ENCODE peak calls at places on chromosome 4, in ten cellular contexts. One of them, this sample, is unnamed.

GRCh38 chr4:39025552-39026085 is 6.6 kb downstream of the TMEM156 start:
- DNase-seq in Right ventricle myocardium inferior: no peak
- DNase-seq in NCI-H1092: no peak
- DNase-seq in activated CD4-positive, alpha-beta T cell treated with anti-CD3 and anti-CD28 coated beads for 48 hours: no peak
- DNase-seq in posterior vena cava: no peak
- DNase-seq in lower lobe of right lung: no peak
- DNase-seq in EL: no peak
- DNase-seq in GDM1: peak
- DNase-seq in ovary: no peak
- DNase-seq in CD8-positive, alpha-beta memory T cell: no peak
- DNase-seq in this sample: no peak

GRCh38 chr4:122542411-122543236 is 78.2 kb downstream of the IL21 start:
- DNase-seq in GDM1: no peak
- DNase-seq in ovary: no peak
- DNase-seq in NCI-H1092: no peak
- DNase-seq in Right ventricle myocardium inferior: no peak
- DNase-seq in activated CD4-positive, alpha-beta T cell treated with anti-CD3 and anti-CD28 coated beads for 48 hours: no peak
- DNase-seq in posterior vena cava: no peak
- DNase-seq in lower lobe of right lung: no peak
- DNase-seq in CD8-positive, alpha-beta memory T cell: no peak
- DNase-seq in EL: peak
- DNase-seq in this sample: no peak

GRCh38 chr4:102272318-102272717 is 73.0 kb downstream of the SLC39A8 start:
- DNase-seq in CD8-positive, alpha-beta memory T cell: no peak
- DNase-seq in activated CD4-positive, alpha-beta T cell treated with anti-CD3 and anti-CD28 coated beads for 48 hours: no peak
- DNase-seq in GDM1: no peak
- DNase-seq in NCI-H1092: no peak
- DNase-seq in lower lobe of right lung: no peak
- DNase-seq in posterior vena cava: no peak
- DNase-seq in Right ventricle myocardium inferior: no peak
- DNase-seq in ovary: no peak
- DNase-seq in EL: no peak
- DNase-seq in this sample: no peak

GRCh38 chr4:41212221-41213203 is 1.8 kb downstream of the APBB2 start:
- DNase-seq in CD8-positive, alpha-beta memory T cell: no peak
- DNase-seq in EL: peak
- DNase-seq in lower lobe of right lung: no peak
- DNase-seq in ovary: peak
- DNase-seq in Right ventricle myocardium inferior: no peak
- DNase-seq in activated CD4-positive, alpha-beta T cell treated with anti-CD3 and anti-CD28 coated beads for 48 hours: no peak
- DNase-seq in NCI-H1092: no peak
- DNase-seq in posterior vena cava: no peak
- DNase-seq in GDM1: no peak
- DNase-seq in this sample: no peak

GRCh38 chr4:185002784-185003183 is 15.5 kb upstream of the HELT start:
- DNase-seq in ovary: no peak
- DNase-seq in GDM1: no peak
- DNase-seq in NCI-H1092: no peak
- DNase-seq in CD8-positive, alpha-beta memory T cell: no peak
- DNase-seq in activated CD4-positive, alpha-beta T cell treated with anti-CD3 and anti-CD28 coated beads for 48 hours: no peak
- DNase-seq in EL: no peak
- DNase-seq in lower lobe of right lung: no peak
- DNase-seq in Right ventricle myocardium inferior: no peak
- DNase-seq in posterior vena cava: peak
- DNase-seq in this sample: no peak

GRCh38 chr4:148068065-148068911 is 336.4 kb downstream of the ARHGAP10 start:
- DNase-seq in lower lobe of right lung: no peak
- DNase-seq in CD8-positive, alpha-beta memory T cell: no peak
- DNase-seq in Right ventricle myocardium inferior: no peak
- DNase-seq in posterior vena cava: no peak
- DNase-seq in NCI-H1092: no peak
- DNase-seq in EL: no peak
- DNase-seq in GDM1: no peak
- DNase-seq in activated CD4-positive, alpha-beta T cell treated with anti-CD3 and anti-CD28 coated beads for 48 hours: no peak
- DNase-seq in ovary: no peak
- DNase-seq in this sample: no peak

GRCh38 chr4:15690020-15690809 is 8.6 kb downstream of the FAM200B start:
- DNase-seq in GDM1: no peak
- DNase-seq in lower lobe of right lung: no peak
- DNase-seq in activated CD4-positive, alpha-beta T cell treated with anti-CD3 and anti-CD28 coated beads for 48 hours: no peak
- DNase-seq in CD8-positive, alpha-beta memory T cell: no peak
- DNase-seq in EL: peak
- DNase-seq in Right ventricle myocardium inferior: no peak
- DNase-seq in NCI-H1092: no peak
- DNase-seq in posterior vena cava: no peak
- DNase-seq in ovary: no peak
- DNase-seq in this sample: no peak

GRCh38 chr4:150010525-150011126 is 67.6 kb upstream of the DCLK2 start:
- DNase-seq in Right ventricle myocardium inferior: no peak
- DNase-seq in lower lobe of right lung: no peak
- DNase-seq in posterior vena cava: no peak
- DNase-seq in EL: peak
- DNase-seq in ovary: peak
- DNase-seq in NCI-H1092: peak
- DNase-seq in CD8-positive, alpha-beta memory T cell: no peak
- DNase-seq in activated CD4-positive, alpha-beta T cell treated with anti-CD3 and anti-CD28 coated beads for 48 hours: no peak
- DNase-seq in GDM1: peak
- DNase-seq in this sample: no peak

GRCh38 chr4:31294655-31295054 is 574.5 kb downstream of the PCDH7 start:
- DNase-seq in GDM1: no peak
- DNase-seq in NCI-H1092: no peak
- DNase-seq in lower lobe of right lung: no peak
- DNase-seq in CD8-positive, alpha-beta memory T cell: no peak
- DNase-seq in Right ventricle myocardium inferior: no peak
- DNase-seq in activated CD4-positive, alpha-beta T cell treated with anti-CD3 and anti-CD28 coated beads for 48 hours: no peak
- DNase-seq in posterior vena cava: no peak
- DNase-seq in EL: no peak
- DNase-seq in ovary: no peak
- DNase-seq in this sample: no peak

GRCh38 chr4:142282870-142283431 is 563.1 kb downstream of the INPP4B start:
- DNase-seq in GDM1: peak
- DNase-seq in posterior vena cava: no peak
- DNase-seq in Right ventricle myocardium inferior: no peak
- DNase-seq in EL: no peak
- DNase-seq in lower lobe of right lung: no peak
- DNase-seq in CD8-positive, alpha-beta memory T cell: no peak
- DNase-seq in ovary: no peak
- DNase-seq in activated CD4-positive, alpha-beta T cell treated with anti-CD3 and anti-CD28 coated beads for 48 hours: no peak
- DNase-seq in NCI-H1092: no peak
- DNase-seq in this sample: peak

GRCh38 chr4:56215901-56216300 is 171.4 kb downstream of the AASDH start:
- DNase-seq in activated CD4-positive, alpha-beta T cell treated with anti-CD3 and anti-CD28 coated beads for 48 hours: no peak
- DNase-seq in Right ventricle myocardium inferior: peak
- DNase-seq in CD8-positive, alpha-beta memory T cell: no peak
- DNase-seq in GDM1: peak
- DNase-seq in lower lobe of right lung: no peak
- DNase-seq in NCI-H1092: no peak
- DNase-seq in ovary: no peak
- DNase-seq in EL: peak
- DNase-seq in posterior vena cava: no peak
- DNase-seq in this sample: no peak

GRCh38 chr4:88807499-88807898 is 109.9 kb upstream of the NAP1L5 start:
- DNase-seq in NCI-H1092: no peak
- DNase-seq in lower lobe of right lung: no peak
- DNase-seq in GDM1: no peak
- DNase-seq in activated CD4-positive, alpha-beta T cell treated with anti-CD3 and anti-CD28 coated beads for 48 hours: no peak
- DNase-seq in posterior vena cava: no peak
- DNase-seq in ovary: no peak
- DNase-seq in CD8-positive, alpha-beta memory T cell: no peak
- DNase-seq in EL: no peak
- DNase-seq in Right ventricle myocardium inferior: no peak
- DNase-seq in this sample: no peak

GRCh38 chr4:53991821-53992220 is 72.6 kb downstream of the CHIC2 start:
- DNase-seq in Right ventricle myocardium inferior: no peak
- DNase-seq in posterior vena cava: no peak
- DNase-seq in GDM1: no peak
- DNase-seq in NCI-H1092: no peak
- DNase-seq in ovary: no peak
- DNase-seq in activated CD4-positive, alpha-beta T cell treated with anti-CD3 and anti-CD28 coated beads for 48 hours: no peak
- DNase-seq in lower lobe of right lung: no peak
- DNase-seq in EL: no peak
- DNase-seq in CD8-positive, alpha-beta memory T cell: no peak
- DNase-seq in this sample: no peak

GRCh38 chr4:69760455-69760854 is at the start of gene SULT1B1:
- DNase-seq in ovary: no peak
- DNase-seq in EL: no peak
- DNase-seq in CD8-positive, alpha-beta memory T cell: peak
- DNase-seq in posterior vena cava: no peak
- DNase-seq in activated CD4-positive, alpha-beta T cell treated with anti-CD3 and anti-CD28 coated beads for 48 hours: peak
- DNase-seq in lower lobe of right lung: peak
- DNase-seq in GDM1: peak
- DNase-seq in Right ventricle myocardium inferior: no peak
- DNase-seq in NCI-H1092: no peak
- DNase-seq in this sample: no peak

GRCh38 chr4:14853186-14853946 is 148.9 kb upstream of the CPEB2 start:
- DNase-seq in GDM1: no peak
- DNase-seq in lower lobe of right lung: no peak
- DNase-seq in NCI-H1092: no peak
- DNase-seq in Right ventricle myocardium inferior: no peak
- DNase-seq in CD8-positive, alpha-beta memory T cell: no peak
- DNase-seq in activated CD4-positive, alpha-beta T cell treated with anti-CD3 and anti-CD28 coated beads for 48 hours: no peak
- DNase-seq in EL: peak
- DNase-seq in posterior vena cava: no peak
- DNase-seq in ovary: no peak
- DNase-seq in this sample: no peak

GRCh38 chr4:80387390-80388283 is 52.1 kb downstream of the CFAP299 start:
- DNase-seq in ovary: no peak
- DNase-seq in EL: no peak
- DNase-seq in activated CD4-positive, alpha-beta T cell treated with anti-CD3 and anti-CD28 coated beads for 48 hours: no peak
- DNase-seq in CD8-positive, alpha-beta memory T cell: peak
- DNase-seq in posterior vena cava: no peak
- DNase-seq in GDM1: no peak
- DNase-seq in lower lobe of right lung: no peak
- DNase-seq in Right ventricle myocardium inferior: no peak
- DNase-seq in NCI-H1092: no peak
- DNase-seq in this sample: no peak

GRCh38 chr4:184774152-184774551 is 40.3 kb upstream of the CENPU start:
- DNase-seq in NCI-H1092: no peak
- DNase-seq in GDM1: no peak
- DNase-seq in EL: no peak
- DNase-seq in posterior vena cava: no peak
- DNase-seq in Right ventricle myocardium inferior: no peak
- DNase-seq in lower lobe of right lung: no peak
- DNase-seq in ovary: no peak
- DNase-seq in activated CD4-positive, alpha-beta T cell treated with anti-CD3 and anti-CD28 coated beads for 48 hours: no peak
- DNase-seq in CD8-positive, alpha-beta memory T cell: no peak
- DNase-seq in this sample: no peak

GRCh38 chr4:178198691-178199090 is 756.5 kb upstream of the AGA start:
- DNase-seq in ovary: no peak
- DNase-seq in Right ventricle myocardium inferior: no peak
- DNase-seq in CD8-positive, alpha-beta memory T cell: no peak
- DNase-seq in posterior vena cava: no peak
- DNase-seq in lower lobe of right lung: no peak
- DNase-seq in NCI-H1092: no peak
- DNase-seq in GDM1: no peak
- DNase-seq in activated CD4-positive, alpha-beta T cell treated with anti-CD3 and anti-CD28 coated beads for 48 hours: no peak
- DNase-seq in EL: peak
- DNase-seq in this sample: no peak

GRCh38 chr4:38099020-38099600 is 138.9 kb downstream of the PTTG2 start:
- DNase-seq in activated CD4-positive, alpha-beta T cell treated with anti-CD3 and anti-CD28 coated beads for 48 hours: no peak
- DNase-seq in Right ventricle myocardium inferior: no peak
- DNase-seq in GDM1: no peak
- DNase-seq in CD8-positive, alpha-beta memory T cell: no peak
- DNase-seq in ovary: no peak
- DNase-seq in lower lobe of right lung: no peak
- DNase-seq in EL: no peak
- DNase-seq in NCI-H1092: no peak
- DNase-seq in posterior vena cava: no peak
- DNase-seq in this sample: no peak

GRCh38 chr4:37475087-37475486 is 211.1 kb downstream of the RELL1 start:
- DNase-seq in posterior vena cava: no peak
- DNase-seq in lower lobe of right lung: no peak
- DNase-seq in CD8-positive, alpha-beta memory T cell: no peak
- DNase-seq in GDM1: no peak
- DNase-seq in Right ventricle myocardium inferior: no peak
- DNase-seq in activated CD4-positive, alpha-beta T cell treated with anti-CD3 and anti-CD28 coated beads for 48 hours: no peak
- DNase-seq in NCI-H1092: no peak
- DNase-seq in ovary: no peak
- DNase-seq in EL: no peak
- DNase-seq in this sample: no peak

GRCh38 chr4:164977243-164978164 is at the start of gene TRIM61:
- DNase-seq in ovary: peak
- DNase-seq in posterior vena cava: peak
- DNase-seq in NCI-H1092: no peak
- DNase-seq in lower lobe of right lung: peak
- DNase-seq in activated CD4-positive, alpha-beta T cell treated with anti-CD3 and anti-CD28 coated beads for 48 hours: peak
- DNase-seq in EL: peak
- DNase-seq in GDM1: no peak
- DNase-seq in Right ventricle myocardium inferior: peak
- DNase-seq in CD8-positive, alpha-beta memory T cell: peak
- DNase-seq in this sample: no peak

GRCh38 chr4:15989431-15989830 is 26.5 kb upstream of the FGFBP2 start:
- DNase-seq in lower lobe of right lung: no peak
- DNase-seq in GDM1: no peak
- DNase-seq in EL: no peak
- DNase-seq in ovary: no peak
- DNase-seq in Right ventricle myocardium inferior: no peak
- DNase-seq in posterior vena cava: no peak
- DNase-seq in CD8-positive, alpha-beta memory T cell: no peak
- DNase-seq in NCI-H1092: no peak
- DNase-seq in activated CD4-positive, alpha-beta T cell treated with anti-CD3 and anti-CD28 coated beads for 48 hours: no peak
- DNase-seq in this sample: no peak

GRCh38 chr4:5146248-5146647 is 95.0 kb downstream of the STK32B start:
- DNase-seq in activated CD4-positive, alpha-beta T cell treated with anti-CD3 and anti-CD28 coated beads for 48 hours: no peak
- DNase-seq in CD8-positive, alpha-beta memory T cell: no peak
- DNase-seq in EL: no peak
- DNase-seq in Right ventricle myocardium inferior: no peak
- DNase-seq in GDM1: no peak
- DNase-seq in ovary: no peak
- DNase-seq in NCI-H1092: no peak
- DNase-seq in posterior vena cava: no peak
- DNase-seq in lower lobe of right lung: no peak
- DNase-seq in this sample: no peak

GRCh38 chr4:124686279-124686678 is 26.3 kb downstream of the ANKRD50 start:
- DNase-seq in CD8-positive, alpha-beta memory T cell: no peak
- DNase-seq in lower lobe of right lung: no peak
- DNase-seq in Right ventricle myocardium inferior: no peak
- DNase-seq in activated CD4-positive, alpha-beta T cell treated with anti-CD3 and anti-CD28 coated beads for 48 hours: no peak
- DNase-seq in GDM1: no peak
- DNase-seq in NCI-H1092: no peak
- DNase-seq in posterior vena cava: no peak
- DNase-seq in ovary: no peak
- DNase-seq in EL: no peak
- DNase-seq in this sample: no peak

GRCh38 chr4:5238106-5238505 is 186.8 kb downstream of the STK32B start:
- DNase-seq in EL: peak
- DNase-seq in activated CD4-positive, alpha-beta T cell treated with anti-CD3 and anti-CD28 coated beads for 48 hours: no peak
- DNase-seq in NCI-H1092: no peak
- DNase-seq in ovary: no peak
- DNase-seq in CD8-positive, alpha-beta memory T cell: no peak
- DNase-seq in GDM1: no peak
- DNase-seq in Right ventricle myocardium inferior: no peak
- DNase-seq in lower lobe of right lung: no peak
- DNase-seq in posterior vena cava: no peak
- DNase-seq in this sample: no peak

GRCh38 chr4:70778888-70779422 is 57.2 kb downstream of the RUFY3 start:
- DNase-seq in lower lobe of right lung: no peak
- DNase-seq in CD8-positive, alpha-beta memory T cell: no peak
- DNase-seq in activated CD4-positive, alpha-beta T cell treated with anti-CD3 and anti-CD28 coated beads for 48 hours: no peak
- DNase-seq in GDM1: no peak
- DNase-seq in EL: no peak
- DNase-seq in posterior vena cava: no peak
- DNase-seq in NCI-H1092: no peak
- DNase-seq in Right ventricle myocardium inferior: no peak
- DNase-seq in ovary: peak
- DNase-seq in this sample: no peak